ENCODE peak calls at places on chromosome X, in seven cellular contexts. H, Z, A, O, R, T and C are unnamed samples.

GRCh38 chrX:153778684-153779101 is 2.1 kb upstream of the SRPK3 start:
- DNase-seq in H (peak; percentile 61), Z (no peak), A (no peak), O (no peak), R (no peak), T (no peak), C (no peak)

GRCh38 chrX:84469226-84469625 is 33.0 kb downstream of the HDX start:
- DNase-seq in H (no peak), Z (no peak), A (peak; percentile 62), O (no peak), R (no peak), T (peak; percentile 37), C (peak; percentile 45)

GRCh38 chrX:93673056-93673868 is at the start of gene NAP1L3:
- DNase-seq in H (no peak), Z (no peak), A (peak; percentile 2), O (peak; percentile 47), R (peak; percentile 63), T (peak; percentile 44), C (peak; percentile 9)

GRCh38 chrX:117851025-117851424 is 265.6 kb downstream of the KLHL13 start:
- DNase-seq in H (no peak), Z (no peak), A (no peak), O (no peak), R (no peak), T (no peak), C (no peak)

GRCh38 chrX:104641176-104641575 is 75.2 kb downstream of the IL1RAPL2 start:
- DNase-seq in H (no peak), Z (no peak), A (no peak), O (no peak), R (no peak), T (peak; percentile 9), C (no peak)

GRCh38 chrX:131675596-131676194 is 131.8 kb downstream of the OR13H1 start:
- DNase-seq in H (peak; percentile 73), Z (no peak), A (no peak), O (no peak), R (peak; percentile 27), T (peak; percentile 45), C (peak; percentile 16)

GRCh38 chrX:10221651-10222050 is 64.9 kb downstream of the CLCN4 start:
- DNase-seq in H (no peak), Z (no peak), A (no peak), O (no peak), R (no peak), T (no peak), C (no peak)

GRCh38 chrX:41906515-41907165 is 16.7 kb downstream of the CASK start:
- DNase-seq in H (no peak), Z (no peak), A (peak; percentile 28), O (no peak), R (no peak), T (peak; percentile 37), C (no peak)

GRCh38 chrX:143500751-143501150 is 16.5 kb downstream of the SPANXN3 start:
- DNase-seq in H (no peak), Z (no peak), A (no peak), O (no peak), R (no peak), T (peak; percentile 39), C (no peak)

GRCh38 chrX:40908857-40909475 is 173.6 kb upstream of the MED14 start:
- DNase-seq in H (no peak), Z (no peak), A (no peak), O (no peak), R (no peak), T (peak; percentile 81), C (peak; percentile 18)

GRCh38 chrX:119410027-119410819 is 11.1 kb downstream of the SLC25A43 start:
- DNase-seq in H (no peak), Z (peak; percentile 86), A (no peak), O (no peak), R (no peak), T (peak; percentile 90), C (peak; percentile 65)

GRCh38 chrX:49040376-49040955 is 2.7 kb downstream of the TFE3 start:
- DNase-seq in H (no peak), Z (no peak), A (peak; percentile 30), O (no peak), R (no peak), T (peak; percentile 35), C (peak; percentile 17)

GRCh38 chrX:49043220-49043986 is at the start of gene TFE3:
- DNase-seq in H (peak; percentile 98), Z (peak; percentile 99), A (peak; percentile 99), O (peak; percentile 97), R (peak; percentile 99), T (peak; percentile 99), C (peak; percentile 98)

GRCh38 chrX:49041683-49042529 is 1.3 kb downstream of the TFE3 start:
- DNase-seq in H (peak; percentile 43), Z (no peak), A (peak; percentile 8), O (peak; percentile 17), R (no peak), T (peak; percentile 60), C (peak; percentile 39)

GRCh38 chrX:49042581-49043219 is 457 bp downstream of the TFE3 start:
- DNase-seq in H (peak; percentile 50), Z (no peak), A (no peak), O (no peak), R (no peak), T (no peak), C (no peak)

DNA sequence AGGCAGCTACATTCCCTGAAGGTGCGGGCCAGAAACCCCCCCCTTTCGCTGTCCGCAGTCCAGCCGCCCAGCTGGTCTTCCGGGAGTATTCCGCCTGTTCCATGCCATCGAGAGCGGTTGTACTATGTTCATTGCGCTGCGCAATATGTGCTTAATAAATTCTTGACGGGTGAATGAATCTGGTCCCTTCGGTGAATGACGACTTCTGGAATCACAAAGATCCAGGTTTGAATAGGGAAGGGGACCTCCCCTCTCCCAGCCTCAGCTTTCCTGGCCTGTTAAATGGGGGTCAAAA is 777 bp upstream of the TFE3 start:
- DNase-seq in H (no peak), Z (no peak), A (no peak), O (no peak), R (no peak), T (no peak), C (no peak)
- H3K4me3 ChIP-seq in H (peak overlapping the region; percentile 55), Z (peak overlapping the region; percentile 71), A (no peak overlapping the region), O (peak overlapping the region; percentile 52), R (peak overlapping the region; percentile 5), T (peak overlapping the region; percentile 64), C (peak overlapping the region; percentile 34)

GRCh38 chrX:48975541-48975940 is 3.9 kb upstream of the KCND1 start:
- DNase-seq in H (no peak), Z (no peak), A (no peak), O (no peak), R (no peak), T (no peak), C (no peak)

GRCh38 chrX:48974033-48974432 is 2.4 kb upstream of the KCND1 start:
- DNase-seq in H (no peak), Z (no peak), A (no peak), O (no peak), R (no peak), T (no peak), C (no peak)

GRCh38 chrX:48975041-48975440 is 3.4 kb upstream of the KCND1 start:
- DNase-seq in H (no peak), Z (no peak), A (no peak), O (no peak), R (no peak), T (no peak), C (no peak)

GRCh38 chrX:48974574-48974973 is 2.9 kb upstream of the KCND1 start:
- DNase-seq in H (no peak), Z (no peak), A (no peak), O (no peak), R (no peak), T (no peak), C (no peak)

DNA sequence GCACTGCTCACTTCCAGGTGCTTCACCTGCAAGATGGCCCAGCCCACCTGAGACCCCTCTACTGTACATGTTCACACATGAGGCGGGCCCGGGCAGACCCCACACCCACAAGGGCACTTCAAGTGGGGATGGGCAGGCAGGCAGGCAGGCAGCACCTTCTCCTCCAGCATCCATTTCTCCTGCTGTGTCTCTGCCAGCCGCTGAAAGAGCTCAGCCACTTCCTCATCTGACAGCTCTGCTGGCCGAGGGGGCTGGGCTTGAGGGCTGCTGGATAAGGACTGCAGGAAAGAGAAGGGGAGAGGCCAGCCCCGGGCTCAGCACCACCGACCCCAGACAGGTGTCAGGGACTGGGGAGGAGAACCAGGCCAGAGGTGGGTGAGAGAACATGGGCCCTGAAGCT is 4.4 kb upstream of the KCND1 start:
- DNase-seq in H (no peak), Z (no peak), A (no peak), O (no peak), R (no peak), T (no peak), C (no peak)
- H3K36me3 ChIP-seq in H (no peaks in the 10 kb centered on the region), Z (no peaks in the 10 kb centered on the region), A (peaks cover 21% of the 10 kb centered on the region), O (peaks cover 24% of the 10 kb centered on the region), R (peaks cover 4% of the 10 kb centered on the region), T (peaks cover 3% of the 10 kb centered on the region), C (no peaks in the 10 kb centered on the region)

DNA sequence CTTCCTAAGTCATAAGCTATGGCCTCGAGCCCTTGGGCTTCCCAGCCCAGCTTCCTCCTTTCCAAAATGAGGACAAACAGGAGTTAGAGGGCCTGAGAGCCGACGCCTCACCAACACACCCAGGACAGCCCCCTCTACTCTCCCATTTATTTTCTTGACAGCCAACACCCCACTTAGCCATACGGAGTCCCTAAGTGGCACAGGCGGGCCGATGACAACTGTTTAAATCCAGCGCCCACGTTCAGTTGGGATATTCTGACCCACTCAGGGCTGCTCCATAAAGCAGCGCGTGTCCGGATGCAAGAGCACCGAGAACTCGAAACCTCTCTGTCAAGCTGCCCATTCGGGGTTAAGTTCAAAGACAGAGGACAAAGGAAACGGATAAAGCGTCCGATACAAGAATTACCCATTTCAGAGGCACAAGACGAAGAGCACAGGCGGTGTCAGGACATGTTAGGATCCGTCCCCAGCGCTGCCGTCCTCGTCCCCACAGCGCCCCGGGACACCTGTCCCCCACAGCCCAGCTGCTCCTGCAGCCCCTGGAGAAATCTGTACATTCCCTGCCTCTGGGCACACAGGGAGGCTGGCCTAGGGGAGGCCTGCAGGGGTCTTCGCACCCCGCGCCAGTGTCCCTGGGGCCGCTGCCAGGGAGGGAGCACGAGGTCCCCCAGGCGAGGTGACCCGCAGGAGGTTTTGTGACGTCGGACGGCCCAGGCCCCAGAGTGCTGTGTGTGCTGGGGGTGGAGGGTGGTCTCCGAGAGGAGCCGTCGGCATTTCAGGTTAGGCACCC is 1.2 kb downstream of the PRKX start:
- DNase-seq in H (peak; percentile 53), Z (no peak), A (peak; percentile 35), O (no peak), R (no peak), T (peak; percentile 20), C (peak; percentile 5)
- H3K27ac ChIP-seq in H (peak overlapping the region; percentile 65), Z (peak overlapping the region; percentile 71), A (no peak overlapping the region), O (peak overlapping the region; percentile 84), R (peak overlapping the region; percentile 60), T (no peak overlapping the region), C (no peak overlapping the region)

GRCh38 chrX:129980540-129981206 is 1.8 kb upstream of the BCORL1 start:
- DNase-seq in H (no peak), Z (no peak), A (peak; percentile 14), O (peak; percentile 64), R (peak; percentile 55), T (peak; percentile 15), C (no peak)

GRCh38 chrX:129981207-129981553 is 1.3 kb upstream of the BCORL1 start:
- DNase-seq in H (no peak), Z (no peak), A (no peak), O (no peak), R (no peak), T (no peak), C (no peak)

GRCh38 chrX:129979207-129979920 is 3.1 kb upstream of the BCORL1 start:
- DNase-seq in H (no peak), Z (no peak), A (no peak), O (no peak), R (no peak), T (no peak), C (no peak)

GRCh38 chrX:129981752-129982299 is 609 bp upstream of the BCORL1 start:
- DNase-seq in H (peak; percentile 47), Z (no peak), A (no peak), O (no peak), R (no peak), T (no peak), C (no peak)

GRCh38 chrX:129980043-129980442 is 2.4 kb upstream of the BCORL1 start:
- DNase-seq in H (no peak), Z (no peak), A (no peak), O (no peak), R (peak; percentile 48), T (no peak), C (no peak)
- H3K4me3 ChIP-seq in H (no peak overlapping the region), Z (no peak overlapping the region), A (no peak overlapping the region), O (no peak overlapping the region), R (no peak overlapping the region), T (no peak overlapping the region), C (peak overlapping the region; percentile 20)